ENCODE peak calls at places on chromosomes 7 and 10, in eight cellular contexts. One of them, this sample, is unnamed.

GRCh38 chr10:133086247-133086646 is 1.5 kb upstream of the ADGRA1 start:
- DNase-seq in cardiac muscle cell: no peak
- DNase-seq in Calu3: no peak
- DNase-seq in neural crest cell: no peak
- DNase-seq in BJ: no peak
- DNase-seq in dorsolateral prefrontal cortex: no peak
- DNase-seq in psoas muscle: no peak
- DNase-seq in GM13977: no peak
- DNase-seq in this sample: no peak

GRCh38 chr7:143405158-143405557 is 3.5 kb downstream of the EPHA1 start:
- DNase-seq in Calu3: no peak
- DNase-seq in BJ: no peak
- DNase-seq in dorsolateral prefrontal cortex: no peak
- DNase-seq in psoas muscle: no peak
- DNase-seq in cardiac muscle cell: peak
- DNase-seq in neural crest cell: no peak
- DNase-seq in GM13977: no peak
- DNase-seq in this sample: no peak

GRCh38 chr10:112282086-112282485 is 1.1 kb upstream of the TECTB start:
- DNase-seq in neural crest cell: no peak
- DNase-seq in dorsolateral prefrontal cortex: no peak
- DNase-seq in psoas muscle: no peak
- DNase-seq in GM13977: no peak
- DNase-seq in BJ: no peak
- DNase-seq in cardiac muscle cell: no peak
- DNase-seq in Calu3: no peak
- DNase-seq in this sample: no peak

GRCh38 chr7:3267928-3268690 is 32.9 kb upstream of the SDK1 start:
- DNase-seq in dorsolateral prefrontal cortex: peak
- DNase-seq in cardiac muscle cell: peak
- DNase-seq in Calu3: no peak
- DNase-seq in neural crest cell: no peak
- DNase-seq in BJ: peak
- DNase-seq in psoas muscle: no peak
- DNase-seq in GM13977: no peak
- DNase-seq in this sample: no peak

GRCh38 chr10:80520661-80521488 is 16.8 kb upstream of the SH2D4B start:
- DNase-seq in psoas muscle: no peak
- DNase-seq in dorsolateral prefrontal cortex: no peak
- DNase-seq in neural crest cell: no peak
- DNase-seq in GM13977: no peak
- DNase-seq in Calu3: no peak
- DNase-seq in cardiac muscle cell: no peak
- DNase-seq in BJ: no peak
- DNase-seq in this sample: no peak

GRCh38 chr10:29977161-29977560 is 82.2 kb downstream of the JCAD start:
- DNase-seq in dorsolateral prefrontal cortex: no peak
- DNase-seq in BJ: no peak
- DNase-seq in cardiac muscle cell: no peak
- DNase-seq in neural crest cell: no peak
- DNase-seq in psoas muscle: no peak
- DNase-seq in GM13977: no peak
- DNase-seq in Calu3: no peak
- DNase-seq in this sample: no peak

GRCh38 chr7:45684910-45685618 is 110.9 kb downstream of the ADCY1 start:
- DNase-seq in cardiac muscle cell: no peak
- DNase-seq in Calu3: no peak
- DNase-seq in GM13977: no peak
- DNase-seq in neural crest cell: no peak
- DNase-seq in BJ: no peak
- DNase-seq in dorsolateral prefrontal cortex: peak
- DNase-seq in psoas muscle: no peak
- DNase-seq in this sample: no peak

GRCh38 chr7:96316949-96317348 is 4.9 kb downstream of the SLC25A13 start:
- DNase-seq in cardiac muscle cell: no peak
- DNase-seq in psoas muscle: no peak
- DNase-seq in Calu3: peak
- DNase-seq in GM13977: no peak
- DNase-seq in dorsolateral prefrontal cortex: no peak
- DNase-seq in neural crest cell: no peak
- DNase-seq in BJ: no peak
- DNase-seq in this sample: no peak

GRCh38 chr7:155213385-155213784 is 84.3 kb upstream of the INSIG1 start:
- DNase-seq in GM13977: no peak
- DNase-seq in psoas muscle: no peak
- DNase-seq in dorsolateral prefrontal cortex: no peak
- DNase-seq in BJ: no peak
- DNase-seq in Calu3: no peak
- DNase-seq in neural crest cell: no peak
- DNase-seq in cardiac muscle cell: no peak
- DNase-seq in this sample: no peak

GRCh38 chr10:78338717-78339116 is 305.1 kb downstream of the RPS24 start:
- DNase-seq in psoas muscle: no peak
- DNase-seq in dorsolateral prefrontal cortex: no peak
- DNase-seq in GM13977: no peak
- DNase-seq in neural crest cell: no peak
- DNase-seq in cardiac muscle cell: no peak
- DNase-seq in BJ: no peak
- DNase-seq in Calu3: no peak
- DNase-seq in this sample: no peak

GRCh38 chr7:55639640-55640039 is 67.3 kb upstream of the VOPP1 start:
- DNase-seq in BJ: no peak
- DNase-seq in cardiac muscle cell: no peak
- DNase-seq in psoas muscle: no peak
- DNase-seq in dorsolateral prefrontal cortex: no peak
- DNase-seq in Calu3: no peak
- DNase-seq in neural crest cell: no peak
- DNase-seq in GM13977: no peak
- DNase-seq in this sample: no peak

GRCh38 chr10:16583382-16583781 is 61.7 kb upstream of the C1QL3 start:
- DNase-seq in dorsolateral prefrontal cortex: no peak
- DNase-seq in neural crest cell: no peak
- DNase-seq in Calu3: no peak
- DNase-seq in GM13977: no peak
- DNase-seq in psoas muscle: no peak
- DNase-seq in cardiac muscle cell: no peak
- DNase-seq in BJ: no peak
- DNase-seq in this sample: no peak

GRCh38 chr7:27165089-27165654 is at the start of gene HOXA9:
- DNase-seq in BJ: no peak
- DNase-seq in cardiac muscle cell: no peak
- DNase-seq in neural crest cell: no peak
- DNase-seq in Calu3: no peak
- DNase-seq in dorsolateral prefrontal cortex: no peak
- DNase-seq in GM13977: no peak
- DNase-seq in psoas muscle: peak
- DNase-seq in this sample: peak

GRCh38 chr10:87752571-87752970 is 65.5 kb downstream of the ATAD1 start:
- DNase-seq in dorsolateral prefrontal cortex: no peak
- DNase-seq in psoas muscle: no peak
- DNase-seq in neural crest cell: no peak
- DNase-seq in Calu3: no peak
- DNase-seq in BJ: peak
- DNase-seq in cardiac muscle cell: peak
- DNase-seq in GM13977: no peak
- DNase-seq in this sample: no peak

GRCh38 chr10:88943778-88944177 is 8.8 kb downstream of the ACTA2 start:
- DNase-seq in Calu3: no peak
- DNase-seq in BJ: no peak
- DNase-seq in cardiac muscle cell: no peak
- DNase-seq in psoas muscle: no peak
- DNase-seq in GM13977: no peak
- DNase-seq in neural crest cell: no peak
- DNase-seq in dorsolateral prefrontal cortex: no peak
- DNase-seq in this sample: no peak

GRCh38 chr10:90969947-90970673 is 49.2 kb upstream of the ANKRD1 start:
- DNase-seq in cardiac muscle cell: peak
- DNase-seq in neural crest cell: no peak
- DNase-seq in dorsolateral prefrontal cortex: no peak
- DNase-seq in BJ: peak
- DNase-seq in psoas muscle: no peak
- DNase-seq in Calu3: no peak
- DNase-seq in GM13977: no peak
- DNase-seq in this sample: no peak

GRCh38 chr10:124011464-124011863 is 81.9 kb downstream of the CHST15 start:
- DNase-seq in BJ: no peak
- DNase-seq in GM13977: no peak
- DNase-seq in dorsolateral prefrontal cortex: no peak
- DNase-seq in cardiac muscle cell: no peak
- DNase-seq in neural crest cell: no peak
- DNase-seq in psoas muscle: no peak
- DNase-seq in Calu3: no peak
- DNase-seq in this sample: no peak

DNA sequence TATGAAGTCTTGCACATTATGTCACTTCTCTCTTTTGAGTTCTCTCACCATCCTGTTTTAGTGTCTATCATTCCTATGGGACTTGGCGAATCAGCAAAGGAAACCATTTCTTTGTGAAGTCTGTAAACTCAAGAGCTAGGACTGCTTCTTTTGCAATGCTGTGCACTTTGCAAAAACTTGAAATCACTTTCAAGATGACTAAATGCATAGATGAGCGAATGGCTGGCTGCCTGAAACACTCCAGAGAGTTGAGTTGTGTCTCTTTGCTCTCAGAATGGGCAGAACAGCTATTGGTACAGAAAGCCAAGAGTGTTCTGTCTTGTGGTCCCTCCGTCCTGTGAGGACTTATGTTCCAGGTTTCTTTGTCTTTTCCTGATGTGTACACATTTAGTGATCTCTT is 18.4 kb upstream of the ELMO1 start:
- DNase-seq in BJ: no peak
- DNase-seq in psoas muscle: no peak
- DNase-seq in GM13977: peak
- DNase-seq in dorsolateral prefrontal cortex: no peak
- DNase-seq in Calu3: no peak
- DNase-seq in cardiac muscle cell: no peak
- DNase-seq in neural crest cell: no peak
- DNase-seq in this sample: no peak
- TF ChIP-seq CTCF in BJ: no peak
- TF ChIP-seq CTCF in psoas muscle: no peak
- TF ChIP-seq CTCF in GM13977: no peak
- TF ChIP-seq CTCF in dorsolateral prefrontal cortex: no peak
- TF ChIP-seq CTCF in Calu3: no peak
- TF ChIP-seq CTCF in cardiac muscle cell: no peak
- TF ChIP-seq CTCF in neural crest cell: no peak
- TF ChIP-seq CTCF in this sample: no peak

GRCh38 chr10:116654816-116655215 is 34.1 kb downstream of the PNLIPRP2 start:
- DNase-seq in BJ: no peak
- DNase-seq in neural crest cell: peak
- DNase-seq in psoas muscle: no peak
- DNase-seq in cardiac muscle cell: no peak
- DNase-seq in GM13977: no peak
- DNase-seq in Calu3: no peak
- DNase-seq in dorsolateral prefrontal cortex: no peak
- DNase-seq in this sample: no peak
- TF ChIP-seq CTCF in BJ: peak
- TF ChIP-seq CTCF in neural crest cell: peak
- TF ChIP-seq CTCF in psoas muscle: no peak
- TF ChIP-seq CTCF in cardiac muscle cell: peak
- TF ChIP-seq CTCF in GM13977: no peak
- TF ChIP-seq CTCF in Calu3: no peak
- TF ChIP-seq CTCF in dorsolateral prefrontal cortex: no peak
- TF ChIP-seq CTCF in this sample: peak

DNA sequence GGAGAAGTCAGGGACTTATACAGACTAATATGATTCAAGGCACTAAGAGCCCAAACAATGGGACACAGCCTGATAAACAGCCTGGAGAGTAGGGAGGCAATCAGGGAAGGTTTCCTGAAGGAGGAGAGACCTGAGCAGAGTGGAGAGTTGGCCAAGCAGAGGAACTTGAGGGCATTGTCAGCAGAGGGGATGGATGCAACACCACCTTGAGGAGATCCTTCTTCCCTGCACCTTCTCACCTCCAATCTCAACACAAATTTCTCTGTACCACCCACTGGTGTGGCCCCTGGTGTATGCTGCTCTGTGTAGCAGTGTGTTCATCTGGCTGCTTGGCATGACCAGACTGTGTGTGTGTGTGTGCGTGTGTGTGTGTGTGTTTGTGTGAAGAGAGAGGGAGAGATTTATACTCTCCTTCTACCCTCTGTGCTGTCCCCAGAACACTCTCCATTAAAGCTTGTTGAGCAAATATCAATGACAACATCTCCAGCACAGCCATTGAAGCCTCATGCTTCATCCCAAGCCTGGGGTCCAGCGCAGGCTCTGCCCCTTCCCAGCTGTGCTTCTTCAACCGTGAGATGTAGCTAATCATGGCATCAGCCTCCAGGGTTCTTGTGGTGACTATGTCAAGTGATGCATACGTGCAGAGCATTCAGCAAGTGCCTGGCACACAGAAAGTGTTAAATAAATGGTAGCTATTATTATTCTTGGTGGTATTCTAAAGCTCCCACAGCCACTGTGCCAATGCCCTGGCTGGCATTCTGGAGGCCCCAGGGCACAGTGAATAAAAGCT is 146.3 kb downstream of the WDR11 start:
- DNase-seq in psoas muscle: no peak
- DNase-seq in GM13977: no peak
- DNase-seq in dorsolateral prefrontal cortex: no peak
- DNase-seq in BJ: no peak
- DNase-seq in neural crest cell: no peak
- DNase-seq in Calu3: no peak
- DNase-seq in cardiac muscle cell: no peak
- DNase-seq in this sample: no peak
- TF ChIP-seq CTCF in psoas muscle: no peak
- TF ChIP-seq CTCF in GM13977: no peak
- TF ChIP-seq CTCF in dorsolateral prefrontal cortex: no peak
- TF ChIP-seq CTCF in BJ: no peak
- TF ChIP-seq CTCF in neural crest cell: no peak
- TF ChIP-seq CTCF in Calu3: no peak
- TF ChIP-seq CTCF in cardiac muscle cell: no peak
- TF ChIP-seq CTCF in this sample: no peak

DNA sequence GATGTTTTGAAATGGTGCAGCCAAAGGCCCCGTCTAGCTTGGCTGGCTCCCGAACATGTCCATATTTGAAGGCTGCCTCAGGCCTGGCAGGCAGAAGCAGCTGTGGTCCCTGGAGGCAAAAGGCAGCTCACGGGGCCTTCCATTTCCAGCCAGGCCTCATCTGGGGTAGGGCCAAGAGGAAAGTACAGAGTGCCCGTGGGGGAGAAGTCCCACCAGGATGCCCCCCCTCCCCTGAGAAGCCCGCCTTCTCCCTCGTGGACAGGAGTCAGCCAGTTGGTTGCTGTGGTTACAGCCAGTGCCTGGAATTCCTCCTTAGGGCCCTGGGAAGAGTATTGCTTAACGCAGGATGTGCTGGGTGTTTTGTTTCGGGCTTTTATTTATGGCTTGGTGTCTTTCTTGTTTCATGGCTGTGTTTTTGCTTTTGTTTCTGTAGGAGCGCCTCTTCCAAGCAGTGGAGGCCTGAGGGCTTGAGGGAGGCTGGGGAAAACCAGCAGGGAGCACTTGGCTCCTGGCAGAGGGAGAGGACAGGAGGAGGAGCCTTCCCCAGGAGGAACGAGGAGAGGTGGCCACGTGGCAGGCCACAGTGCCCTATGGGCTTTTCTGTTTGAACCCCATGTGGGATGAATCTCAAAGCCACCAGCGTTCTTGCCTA is 45.4 kb downstream of the CHST3 start:
- DNase-seq in psoas muscle: peak
- DNase-seq in cardiac muscle cell: peak
- DNase-seq in GM13977: no peak
- DNase-seq in dorsolateral prefrontal cortex: peak
- DNase-seq in Calu3: no peak
- DNase-seq in BJ: peak
- DNase-seq in neural crest cell: no peak
- DNase-seq in this sample: peak
- TF ChIP-seq CTCF in psoas muscle: no peak
- TF ChIP-seq CTCF in cardiac muscle cell: no peak
- TF ChIP-seq CTCF in GM13977: no peak
- TF ChIP-seq CTCF in dorsolateral prefrontal cortex: no peak
- TF ChIP-seq CTCF in Calu3: no peak
- TF ChIP-seq CTCF in BJ: no peak
- TF ChIP-seq CTCF in neural crest cell: no peak
- TF ChIP-seq CTCF in this sample: no peak